ENCODE peak calls at places on chromosomes 3 and 15, in six cellular contexts. K is kidney epithelial cell; D is prostate gland; S is NT2/D1; O is CD4-positive, alpha-beta memory T cell; Q is fibroblast of lung. F is an unnamed sample.

GRCh38 chr3:108728105-108728504 is 29.1 kb downstream of the RETNLB start:
- DNase-seq in K (no peak), O (no peak), S (no peak), D (no peak), Q (no peak), F (no peak)

GRCh38 chr15:28901987-28902745 is 16.4 kb downstream of the APBA2 start:
- DNase-seq in O (no peak), K (no peak), D (no peak), S (no peak), Q (no peak), F (no peak)

GRCh38 chr15:68363353-68363752 is 68.6 kb downstream of the ITGA11 start:
- DNase-seq in D (no peak), Q (peak; percentile 50), S (no peak), O (no peak), K (no peak), F (no peak)

GRCh38 chr15:85504739-85505676 is 124.6 kb downstream of the AKAP13 start:
- DNase-seq in S (peak; percentile 32), D (peak; percentile 58), Q (peak; percentile 58), K (no peak), O (peak; percentile 55), F (no peak)

GRCh38 chr15:39582286-39582976 is 1.6 kb downstream of the THBS1 start:
- DNase-seq in O (no peak), K (no peak), D (no peak), S (no peak), Q (peak; percentile 29), F (no peak)

GRCh38 chr15:33515121-33515520 is 204.4 kb downstream of the RYR3 start:
- DNase-seq in Q (no peak), O (no peak), D (no peak), S (no peak), K (no peak), F (no peak)

GRCh38 chr3:123833398-123833785 is 50.7 kb downstream of the MYLK start:
- DNase-seq in D (no peak), K (no peak), Q (no peak), O (no peak), S (no peak), F (no peak)

GRCh38 chr3:27963519-27963918 is 241.4 kb upstream of the EOMES start:
- DNase-seq in K (no peak), Q (no peak), S (no peak), O (no peak), D (no peak), F (no peak)

GRCh38 chr3:52221563-52222318 is 3.7 kb downstream of the TLR9 start:
- DNase-seq in K (no peak), O (peak; percentile 80), D (no peak), Q (no peak), S (no peak), F (no peak)

GRCh38 chr3:50714953-50715352 is 40.2 kb downstream of the DOCK3 start:
- DNase-seq in D (no peak), O (no peak), S (no peak), K (no peak), Q (no peak), F (no peak)

GRCh38 chr3:169145551-169145950 is 518.0 kb downstream of the MECOM start:
- DNase-seq in O (no peak), Q (no peak), K (no peak), D (no peak), S (no peak), F (no peak)

GRCh38 chr3:108546249-108546648 is 35.9 kb upstream of the MYH15 start:
- DNase-seq in D (no peak), S (no peak), K (no peak), Q (no peak), O (no peak), F (no peak)

GRCh38 chr3:149816986-149817385 is 4.0 kb downstream of the RNF13 start:
- DNase-seq in S (no peak), Q (no peak), D (no peak), K (no peak), O (no peak), F (no peak)

GRCh38 chr3:44883999-44884431 is 9.6 kb downstream of the TGM4 start:
- DNase-seq in D (no peak), O (no peak), Q (peak; percentile 98), S (no peak), K (peak; percentile 97), F (no peak)

GRCh38 chr3:97882975-97883598 is 61.3 kb downstream of the CRYBG3 start:
- DNase-seq in D (peak; percentile 16), K (no peak), S (no peak), Q (peak; percentile 79), O (peak; percentile 33), F (no peak)

GRCh38 chr3:29486087-29486486 is 205.2 kb downstream of the RBMS3 start:
- DNase-seq in D (peak; percentile 21), O (no peak), Q (peak; percentile 91), S (no peak), K (peak; percentile 89), F (no peak)

GRCh38 chr3:183490653-183491052 is 62.2 kb upstream of the MCF2L2 start:
- DNase-seq in S (peak; percentile 92), K (peak; percentile 50), D (peak; percentile 42), Q (peak; percentile 46), O (no peak), F (no peak)

GRCh38 chr3:128784228-128784627 is 58.2 kb downstream of the RAB7A start:
- DNase-seq in D (no peak), O (peak; percentile 47), K (no peak), S (peak; percentile 48), Q (no peak), F (peak; percentile 69)

GRCh38 chr15:24879492-24879891 is 75.3 kb upstream of the SNRPN start:
- DNase-seq in D (no peak), O (no peak), S (no peak), K (no peak), Q (no peak), F (no peak)

GRCh38 chr3:180063783-180064182 is 27.0 kb upstream of the PEX5L start:
- DNase-seq in O (no peak), K (no peak), D (no peak), Q (no peak), S (no peak), F (no peak)

GRCh38 chr3:155766206-155766605 is 21.3 kb upstream of the PLCH1 start:
- DNase-seq in K (no peak), D (no peak), S (no peak), O (no peak), Q (peak; percentile 46), F (no peak)

GRCh38 chr15:93041159-93041547 is 47.9 kb downstream of the RGMA start:
- DNase-seq in K (no peak), S (no peak), Q (no peak), D (no peak), O (no peak), F (peak; percentile 48)

GRCh38 chr15:57914350-57915055 is 151.0 kb downstream of the ALDH1A2 start:
- DNase-seq in O (no peak), Q (no peak), K (no peak), D (peak; percentile 17), S (no peak), F (no peak)

GRCh38 chr3:41346698-41347097 is 147.4 kb downstream of the CTNNB1 start:
- DNase-seq in O (no peak), D (no peak), S (no peak), Q (peak; percentile 39), K (no peak), F (no peak)

DNA sequence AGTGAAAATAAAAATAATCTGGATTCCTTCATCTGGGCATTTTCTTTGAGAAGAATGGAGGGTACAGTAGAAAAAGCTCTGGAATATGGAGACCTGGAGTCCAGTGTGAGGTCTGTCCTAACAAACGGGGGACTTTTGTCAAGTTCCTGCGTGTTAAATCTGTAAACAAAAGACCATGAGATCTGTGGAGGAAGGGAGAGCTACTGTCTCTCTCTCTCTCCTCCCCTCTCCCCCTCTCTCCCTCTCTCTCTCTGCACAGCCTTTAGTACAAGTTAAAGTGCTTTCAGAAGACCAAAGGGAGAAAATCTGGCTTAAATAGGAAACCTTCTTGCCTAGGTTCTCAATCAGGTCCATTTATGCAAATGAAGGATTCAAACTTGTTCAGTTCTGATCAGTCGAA is 103.6 kb downstream of the SV2B start:
- DNase-seq in S (no peak), O (no peak), K (no peak), D (no peak), Q (no peak), F (no peak)
- H3K27me3 ChIP-seq in S (no peaks in the 10 kb centered on the region), O (no peaks in the 10 kb centered on the region), K (peaks cover 2% of the 10 kb centered on the region), D (no peaks in the 10 kb centered on the region), Q (no peaks in the 10 kb centered on the region), F (no peaks in the 10 kb centered on the region)

GRCh38 chr15:70351941-70352774 is 254.4 kb upstream of the TLE3 start:
- DNase-seq in O (no peak), K (no peak), S (no peak), Q (no peak), D (no peak), F (no peak)
- H3K27me3 ChIP-seq in O (no peaks in the 10 kb centered on the region), K (peaks cover 48% of the 10 kb centered on the region), S (peaks cover 3% of the 10 kb centered on the region), Q (peaks cover 4% of the 10 kb centered on the region), D (no peaks in the 10 kb centered on the region), F (no peaks in the 10 kb centered on the region)

DNA sequence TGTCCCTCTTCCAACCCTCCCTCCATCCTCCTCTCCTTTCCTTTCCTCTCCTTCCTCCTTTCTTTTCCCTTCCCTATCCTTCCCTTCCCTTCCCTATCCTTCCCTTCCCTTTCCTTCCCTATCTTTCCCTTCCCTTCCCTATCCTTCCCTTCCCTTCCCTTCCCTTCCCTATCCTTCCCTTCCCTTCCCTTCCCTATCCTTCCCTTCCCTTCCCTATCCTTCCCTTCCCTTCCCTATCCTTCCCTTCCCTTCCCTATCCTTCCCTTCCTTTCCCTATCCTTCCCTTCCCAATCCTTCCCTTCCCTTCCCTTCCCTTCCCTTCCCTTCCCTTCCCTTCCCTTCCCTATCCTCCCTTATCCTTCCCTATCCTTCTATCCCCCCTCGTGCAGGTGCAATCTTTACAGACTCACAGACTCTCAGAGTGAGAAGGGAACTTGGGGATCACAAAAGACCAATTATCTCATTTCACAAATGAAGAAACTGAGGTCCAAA is 31.5 kb downstream of the RASGRF1 start:
- DNase-seq in D (no peak), O (no peak), Q (no peak), S (no peak), K (no peak), F (no peak)
- H3K27me3 ChIP-seq in D (no peaks in the 10 kb centered on the region), O (no peaks in the 10 kb centered on the region), Q (no peaks in the 10 kb centered on the region), S (peaks cover 11% of the 10 kb centered on the region), K (peaks cover 2% of the 10 kb centered on the region), F (no peaks in the 10 kb centered on the region)

GRCh38 chr15:96358006-96358794 is 27.7 kb downstream of the NR2F2 start:
- DNase-seq in D (no peak), O (no peak), S (no peak), Q (no peak), K (no peak), F (no peak)

GRCh38 chr15:96360581-96361308 is 30.2 kb downstream of the NR2F2 start:
- DNase-seq in Q (no peak), K (no peak), S (no peak), D (no peak), O (no peak), F (no peak)

GRCh38 chr15:96358795-96359190 is 28.3 kb downstream of the NR2F2 start:
- DNase-seq in S (no peak), O (no peak), Q (no peak), K (no peak), D (no peak), F (no peak)

GRCh38 chr15:96359772-96360498 is 29.4 kb downstream of the NR2F2 start:
- DNase-seq in D (no peak), S (no peak), O (no peak), K (no peak), Q (peak; percentile 51), F (no peak)

DNA sequence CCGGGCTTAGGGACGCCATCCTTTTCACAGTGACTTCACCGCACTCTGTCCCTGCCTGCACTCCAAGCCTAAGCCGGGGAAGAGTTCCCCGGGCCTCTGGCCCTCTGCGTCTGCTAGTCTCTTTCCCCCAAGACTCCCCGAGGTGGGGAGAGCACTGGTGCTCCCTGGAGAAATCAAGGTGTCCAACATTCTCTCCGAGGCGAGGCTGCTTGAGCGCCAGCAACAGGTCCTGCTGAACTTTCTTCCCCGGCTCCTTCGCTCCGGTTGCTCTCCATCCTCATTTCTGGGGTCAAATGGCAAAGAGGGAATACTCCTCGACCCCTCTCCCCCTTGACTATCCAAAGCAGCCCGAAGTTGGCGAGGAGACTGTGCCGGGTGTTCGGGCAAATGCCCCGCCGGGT is 28.9 kb downstream of the NR2F2 start:
- DNase-seq in S (no peak), K (no peak), O (no peak), D (no peak), Q (no peak), F (no peak)
- H3K27me3 ChIP-seq in S (peaks cover 98% of the 10 kb centered on the region), K (no peaks in the 10 kb centered on the region), O (peaks cover 48% of the 10 kb centered on the region), D (no peaks in the 10 kb centered on the region), Q (no peaks in the 10 kb centered on the region), F (peaks cover 91% of the 10 kb centered on the region)